ENCODE peak calls at places on chromosomes 16 and 17, in six cellular contexts. O is stimulated activated CD8-positive, alpha-beta memory T cell treated with anti-CD3 and anti-CD28 coated beads, Interleukin-4, amount 100 ng/mL, for 1 hour; D is kidney tubule cell; T is WERI-Rb-1; M is T-helper 2 cell treated with Interferon-gamma antibody and Interleukin-4, amounts not matched to agents 5 μg/mL and 100 μg/mL, for 36 hours; Q is testis. C is an unnamed sample.

GRCh38 chr17:61196799-61197198 is 202.8 kb upstream of the TBX2 start:
- DNase-seq in D (no peak), T (no peak), O (no peak), M (no peak), Q (no peak), C (no peak)

GRCh38 chr17:77038860-77039555 is 101.8 kb upstream of the SEC14L1 start:
- DNase-seq in M (no peak), O (no peak), D (no peak), Q (no peak), T (no peak), C (no peak)

GRCh38 chr16:83244057-83244456 is 563.7 kb upstream of the HSBP1 start:
- DNase-seq in T (no peak), Q (no peak), M (no peak), D (no peak), O (no peak), C (no peak)

GRCh38 chr16:89476811-89477261 is 13.5 kb downstream of the ANKRD11 start:
- DNase-seq in O (no peak), T (no peak), D (no peak), Q (no peak), M (no peak), C (no peak)

GRCh38 chr17:40606548-40607353 is 40.9 kb downstream of the SMARCE1 start:
- DNase-seq in O (no peak), M (no peak), T (no peak), Q (no peak), D (no peak), C (no peak)

GRCh38 chr16:8936421-8936820 is 27.3 kb downstream of the USP7 start:
- DNase-seq in D (peak; percentile 81), M (peak; percentile 79), Q (peak; percentile 65), T (peak; percentile 72), O (peak; percentile 55), C (peak; percentile 31)

GRCh38 chr17:30414486-30414885 is 35.8 kb downstream of the CPD start:
- DNase-seq in O (no peak), D (no peak), Q (no peak), T (no peak), M (no peak), C (no peak)

GRCh38 chr17:44386182-44386525 is 3.3 kb downstream of the ITGA2B start:
- DNase-seq in M (no peak), Q (no peak), D (no peak), O (no peak), T (no peak), C (no peak)

GRCh38 chr16:62034236-62035114 is 1.8 kb downstream of the CDH8 start:
- DNase-seq in T (no peak), Q (peak; percentile 14), M (no peak), O (no peak), D (no peak), C (no peak)

GRCh38 chr17:79721993-79722671 is 8.6 kb upstream of the ENPP7 start:
- DNase-seq in T (peak; percentile 84), O (no peak), M (no peak), Q (no peak), D (no peak), C (no peak)

GRCh38 chr16:80144191-80144590 is 396.6 kb upstream of the DYNLRB2 start:
- DNase-seq in Q (no peak), D (peak; percentile 21), T (no peak), M (no peak), O (no peak), C (no peak)

GRCh38 chr17:10384175-10384574 is 11.4 kb upstream of the MYH13 start:
- DNase-seq in O (no peak), M (no peak), T (no peak), D (no peak), Q (no peak), C (no peak)

C was measured in thyroid gland.